ENCODE peak calls at places on chromosomes 5 and 9, in four cellular contexts. X is heart left ventricle, U is H1, B is uterus. S is an unnamed sample.

GRCh38 chr5:74063821-74064598 is 438.0 kb downstream of the ARHGEF28 start:
- DNase-seq in X (no peak), B (no peak), U (no peak), S (no peak)

GRCh38 chr9:124423155-124423554 is 7.9 kb upstream of the PSMB7 start:
- DNase-seq in X (no peak), B (no peak), U (no peak), S (no peak)

GRCh38 chr9:132988244-132989013 is 9.9 kb downstream of the GFI1B start:
- DNase-seq in U (no peak), X (no peak), B (no peak), S (no peak)

GRCh38 chr5:68176802-68177479 is 38.6 kb upstream of the PIK3R1 start:
- DNase-seq in U (no peak), B (no peak), X (no peak), S (no peak)

GRCh38 chr9:95038666-95039065 is 278.8 kb downstream of the FANCC start:
- DNase-seq in X (no peak), B (no peak), U (no peak), S (no peak)

GRCh38 chr9:71094708-71095251 is 26.6 kb downstream of the TRPM3 start:
- DNase-seq in B (no peak), U (no peak), X (no peak), S (no peak)

GRCh38 chr9:129972816-129973215 is 70.2 kb downstream of the FNBP1 start:
- DNase-seq in U (no peak), B (no peak), X (no peak), S (no peak)

GRCh38 chr9:79764377-79764776 is 192.6 kb downstream of the TLE4 start:
- DNase-seq in B (peak), X (no peak), U (no peak), S (no peak)

GRCh38 chr5:132257131-132258101 is at the start of gene PDLIM4:
- DNase-seq in X (no peak), U (no peak), B (peak), S (no peak)

GRCh38 chr5:123094919-123095693 is 6.1 kb downstream of the PRDM6 start:
- DNase-seq in B (no peak), X (peak), U (no peak), S (no peak)

GRCh38 chr9:4375424-4376195 is 75.7 kb upstream of the GLIS3 start:
- DNase-seq in B (no peak), U (no peak), X (no peak), S (no peak)

GRCh38 chr5:1875481-1875842 is 7.3 kb downstream of the IRX4 start:
- DNase-seq in X (no peak), U (no peak), B (no peak), S (no peak)

GRCh38 chr5:1934056-1934394 is 51.3 kb upstream of the IRX4 start:
- DNase-seq in U (no peak), B (no peak), X (no peak), S (no peak)

GRCh38 chr9:14433293-14433818 is 119.4 kb upstream of the NFIB start:
- DNase-seq in U (no peak), B (no peak), X (no peak), S (no peak)
- H3K4me3 ChIP-seq in U (no peak), B (no peak), X (no peak), S (peak)

DNA sequence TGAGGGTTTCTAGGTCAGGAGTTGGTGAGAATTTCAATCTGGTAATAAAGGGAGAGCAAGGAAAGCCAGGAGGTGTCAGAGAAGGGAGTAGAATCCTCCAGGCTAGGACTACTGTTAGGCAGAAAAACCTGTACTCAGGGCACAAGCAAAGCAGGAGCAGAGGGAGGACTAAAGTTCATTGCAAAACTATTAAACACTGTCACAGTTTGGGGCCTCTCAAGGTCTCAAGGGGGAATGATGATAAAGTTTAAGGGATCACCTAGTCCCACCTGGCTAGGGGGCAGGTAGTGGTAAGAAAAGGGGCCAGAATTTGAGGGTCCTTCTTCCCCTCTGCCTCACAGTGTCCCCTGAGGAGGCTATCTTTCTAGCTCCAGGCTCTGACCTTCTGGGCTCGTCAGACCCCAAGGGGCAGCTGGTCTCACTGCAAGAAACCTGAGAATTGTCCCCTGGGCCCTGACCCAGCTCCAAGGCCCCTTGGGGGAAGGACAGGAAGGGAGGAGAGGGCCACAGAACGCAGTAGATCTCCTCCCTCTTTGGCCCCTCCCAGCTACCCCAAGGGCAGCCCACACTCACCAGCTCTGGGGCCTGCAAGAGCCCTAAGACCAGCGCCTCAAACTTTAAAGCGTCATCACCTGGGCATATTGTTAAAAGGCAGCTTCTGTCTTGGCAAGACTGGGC is 984 bp downstream of the CCDC69 start:
- DNase-seq in X (peak), U (no peak), B (peak), S (no peak)
- TF ChIP-seq CTCF in X (no peak), U (no peak), B (no peak), S (no peak)

GRCh38 chr5:168291281-168291960 is at the start of gene WWC1:
- DNase-seq in B (no peak), X (peak), U (no peak), S (no peak)
- TF ChIP-seq POLR2A in B (peak), X (no peak), U (no peak), S (no peak)

GRCh38 chr5:133613743-133614142 is 1.4 kb upstream of the FSTL4 start:
- DNase-seq in B (no peak), X (no peak), U (no peak), S (no peak)

GRCh38 chr5:133610489-133611356 is 1.6 kb downstream of the FSTL4 start:
- DNase-seq in B (no peak), U (no peak), X (peak), S (no peak)

GRCh38 chr5:133613184-133613583 is 843 bp upstream of the FSTL4 start:
- DNase-seq in U (no peak), X (no peak), B (no peak), S (no peak)

GRCh38 chr5:133612021-133612860 is at the start of gene FSTL4:
- DNase-seq in X (peak), U (no peak), B (no peak), S (no peak)

GRCh38 chr5:133611357-133612020 is 852 bp downstream of the FSTL4 start:
- DNase-seq in X (no peak), U (no peak), B (no peak), S (no peak)
- H3K4me3 ChIP-seq in X (peak), U (peak), B (no peak), S (peak)

DNA sequence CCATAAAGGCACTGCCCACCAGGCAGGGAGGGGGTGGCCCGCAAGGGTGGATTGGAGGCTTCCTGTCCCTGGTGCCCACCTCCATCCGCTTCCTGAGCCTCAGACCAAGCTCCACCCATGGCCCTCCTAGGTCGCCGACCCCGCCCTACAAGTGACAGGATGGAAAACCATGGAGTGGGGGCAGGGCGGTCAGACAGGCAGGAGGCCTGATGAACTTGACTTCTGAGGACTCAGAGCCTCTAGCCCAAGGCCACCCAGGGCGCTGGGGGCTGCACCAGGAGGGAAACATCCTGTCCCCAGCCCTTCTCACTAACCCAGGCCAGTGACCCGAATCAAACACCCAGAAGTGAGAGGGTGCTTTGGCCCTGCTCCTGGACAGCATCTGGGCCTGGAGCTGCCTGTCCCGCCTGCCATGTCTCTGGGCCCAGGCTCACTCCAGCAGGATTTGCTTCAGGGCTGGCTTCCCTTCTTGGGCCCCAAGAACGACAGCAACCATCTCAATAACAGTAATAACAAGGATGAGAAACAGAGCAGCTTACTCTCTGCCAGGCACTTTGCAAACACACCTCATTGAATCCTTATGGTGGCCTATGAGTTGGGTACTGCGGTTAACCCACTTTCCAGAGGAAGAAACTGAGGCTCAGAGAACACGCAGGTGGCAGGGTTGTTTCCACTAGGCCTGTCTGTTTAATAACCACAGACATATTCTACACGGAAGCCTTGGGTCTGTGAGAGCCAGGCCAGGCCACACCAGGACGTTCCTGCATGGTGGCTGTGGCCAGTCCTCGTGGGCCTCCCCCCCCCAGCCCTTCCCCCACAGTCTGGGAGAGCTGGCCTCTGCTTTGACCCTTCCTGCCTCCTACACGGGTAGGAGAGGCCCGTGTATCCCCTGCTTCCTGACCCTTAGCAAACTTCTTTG is 4.4 kb upstream of the ST6GALNAC6 start:
- DNase-seq in X (peak), B (peak), U (no peak), S (no peak)
- TF ChIP-seq CTCF in X (no peak), B (no peak), U (no peak), S (no peak)

S was measured in esophagus squamous epithelium.